ENCODE peak calls at places on chromosome 10, in seven cellular contexts. One of them, this sample, is unnamed.

GRCh38 chr10:14749051-14749809 is 25.5 kb downstream of the FAM107B start:
- DNase-seq in CD8-positive, alpha-beta T cell: no peak
- DNase-seq in lower lobe of right lung: peak
- DNase-seq in endothelial cell: no peak
- DNase-seq in psoas muscle: peak
- DNase-seq in MCF 10A: no peak
- DNase-seq in transverse colon: peak
- DNase-seq in this sample: no peak

GRCh38 chr10:5078781-5079180 is 15.4 kb upstream of the AKR1C3 start:
- DNase-seq in CD8-positive, alpha-beta T cell: no peak
- DNase-seq in lower lobe of right lung: no peak
- DNase-seq in endothelial cell: no peak
- DNase-seq in psoas muscle: no peak
- DNase-seq in MCF 10A: peak
- DNase-seq in transverse colon: no peak
- DNase-seq in this sample: no peak

GRCh38 chr10:124134251-124134650 is 40.9 kb upstream of the CHST15 start:
- DNase-seq in CD8-positive, alpha-beta T cell: no peak
- DNase-seq in lower lobe of right lung: no peak
- DNase-seq in endothelial cell: no peak
- DNase-seq in psoas muscle: no peak
- DNase-seq in MCF 10A: peak
- DNase-seq in transverse colon: no peak
- DNase-seq in this sample: no peak

GRCh38 chr10:22599048-22599561 is 115.3 kb downstream of the PIP4K2A start:
- DNase-seq in CD8-positive, alpha-beta T cell: no peak
- DNase-seq in lower lobe of right lung: no peak
- DNase-seq in endothelial cell: no peak
- DNase-seq in psoas muscle: no peak
- DNase-seq in MCF 10A: peak
- DNase-seq in transverse colon: no peak
- DNase-seq in this sample: peak

GRCh38 chr10:125871341-125871740 is 9.8 kb downstream of the DHX32 start:
- DNase-seq in CD8-positive, alpha-beta T cell: no peak
- DNase-seq in lower lobe of right lung: no peak
- DNase-seq in endothelial cell: no peak
- DNase-seq in psoas muscle: no peak
- DNase-seq in MCF 10A: no peak
- DNase-seq in transverse colon: no peak
- DNase-seq in this sample: no peak

GRCh38 chr10:32445036-32445435 is 904 bp upstream of the CCDC7 start:
- DNase-seq in CD8-positive, alpha-beta T cell: no peak
- DNase-seq in lower lobe of right lung: no peak
- DNase-seq in endothelial cell: no peak
- DNase-seq in psoas muscle: no peak
- DNase-seq in MCF 10A: no peak
- DNase-seq in transverse colon: no peak
- DNase-seq in this sample: no peak

GRCh38 chr10:30027057-30028005 is 32.1 kb downstream of the JCAD start:
- DNase-seq in CD8-positive, alpha-beta T cell: peak
- DNase-seq in lower lobe of right lung: peak
- DNase-seq in endothelial cell: no peak
- DNase-seq in psoas muscle: peak
- DNase-seq in MCF 10A: peak
- DNase-seq in transverse colon: peak
- DNase-seq in this sample: no peak

GRCh38 chr10:22927661-22928403 is at the start of gene ARMC3:
- DNase-seq in CD8-positive, alpha-beta T cell: peak
- DNase-seq in lower lobe of right lung: peak
- DNase-seq in endothelial cell: peak
- DNase-seq in psoas muscle: peak
- DNase-seq in MCF 10A: no peak
- DNase-seq in transverse colon: peak
- DNase-seq in this sample: no peak

GRCh38 chr10:65350619-65351018 is 1575.2 kb upstream of the LRRTM3 start:
- DNase-seq in CD8-positive, alpha-beta T cell: no peak
- DNase-seq in lower lobe of right lung: no peak
- DNase-seq in endothelial cell: no peak
- DNase-seq in psoas muscle: no peak
- DNase-seq in MCF 10A: no peak
- DNase-seq in transverse colon: no peak
- DNase-seq in this sample: no peak

GRCh38 chr10:47277352-47278151 is 22.4 kb upstream of the GDF10 start:
- DNase-seq in CD8-positive, alpha-beta T cell: peak
- DNase-seq in lower lobe of right lung: no peak
- DNase-seq in endothelial cell: no peak
- DNase-seq in psoas muscle: no peak
- DNase-seq in MCF 10A: peak
- DNase-seq in transverse colon: no peak
- DNase-seq in this sample: no peak

GRCh38 chr10:102139281-102140110 is 6.7 kb downstream of the PPRC1 start:
- DNase-seq in CD8-positive, alpha-beta T cell: no peak
- DNase-seq in lower lobe of right lung: no peak
- DNase-seq in endothelial cell: no peak
- DNase-seq in psoas muscle: no peak
- DNase-seq in MCF 10A: no peak
- DNase-seq in transverse colon: no peak
- DNase-seq in this sample: no peak

GRCh38 chr10:12531305-12531738 is 182.0 kb downstream of the CAMK1D start:
- DNase-seq in CD8-positive, alpha-beta T cell: no peak
- DNase-seq in lower lobe of right lung: no peak
- DNase-seq in endothelial cell: no peak
- DNase-seq in psoas muscle: peak
- DNase-seq in MCF 10A: no peak
- DNase-seq in transverse colon: peak
- DNase-seq in this sample: no peak

GRCh38 chr10:102741848-102742247 is 1.9 kb upstream of the WBP1L start:
- DNase-seq in CD8-positive, alpha-beta T cell: no peak
- DNase-seq in lower lobe of right lung: no peak
- DNase-seq in endothelial cell: no peak
- DNase-seq in psoas muscle: no peak
- DNase-seq in MCF 10A: no peak
- DNase-seq in transverse colon: no peak
- DNase-seq in this sample: no peak

GRCh38 chr10:29681700-29682444 is 47.1 kb upstream of the SVIL start:
- DNase-seq in CD8-positive, alpha-beta T cell: peak
- DNase-seq in lower lobe of right lung: peak
- DNase-seq in endothelial cell: no peak
- DNase-seq in psoas muscle: no peak
- DNase-seq in MCF 10A: peak
- DNase-seq in transverse colon: no peak
- DNase-seq in this sample: no peak

GRCh38 chr10:131825960-131826650 is 74.7 kb upstream of the PPP2R2D start:
- DNase-seq in CD8-positive, alpha-beta T cell: no peak
- DNase-seq in lower lobe of right lung: peak
- DNase-seq in endothelial cell: no peak
- DNase-seq in psoas muscle: no peak
- DNase-seq in MCF 10A: no peak
- DNase-seq in transverse colon: no peak
- DNase-seq in this sample: no peak

GRCh38 chr10:17730667-17731066 is 21.3 kb upstream of the TMEM236 start:
- DNase-seq in CD8-positive, alpha-beta T cell: no peak
- DNase-seq in lower lobe of right lung: no peak
- DNase-seq in endothelial cell: no peak
- DNase-seq in psoas muscle: peak
- DNase-seq in MCF 10A: no peak
- DNase-seq in transverse colon: no peak
- DNase-seq in this sample: no peak

GRCh38 chr10:27744478-27745379 is 890 bp downstream of the MKX start:
- DNase-seq in CD8-positive, alpha-beta T cell: peak
- DNase-seq in lower lobe of right lung: peak
- DNase-seq in endothelial cell: peak
- DNase-seq in psoas muscle: peak
- DNase-seq in MCF 10A: no peak
- DNase-seq in transverse colon: peak
- DNase-seq in this sample: peak

GRCh38 chr10:28566458-28566857 is 33.5 kb downstream of the WAC start:
- DNase-seq in CD8-positive, alpha-beta T cell: no peak
- DNase-seq in lower lobe of right lung: no peak
- DNase-seq in endothelial cell: no peak
- DNase-seq in psoas muscle: no peak
- DNase-seq in MCF 10A: no peak
- DNase-seq in transverse colon: no peak
- DNase-seq in this sample: no peak

DNA sequence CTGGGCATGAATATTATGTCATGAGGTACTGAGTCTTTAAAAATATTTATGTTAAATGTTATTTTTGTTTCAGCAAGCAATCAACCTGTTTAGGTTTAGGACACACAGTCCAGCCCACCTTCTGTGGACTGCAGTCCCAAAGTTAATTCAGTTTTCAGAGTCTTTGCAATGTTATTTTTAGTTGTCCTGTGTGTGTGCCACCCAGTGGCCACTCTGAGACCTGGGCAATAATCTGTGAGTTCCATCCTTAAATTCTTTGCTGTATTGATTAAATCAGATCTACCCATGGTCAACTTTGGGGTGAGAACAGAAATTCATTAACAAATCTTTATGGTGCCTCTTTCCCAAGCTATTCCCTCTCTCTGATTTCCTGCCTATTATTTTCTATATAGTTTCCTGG is 415.1 kb downstream of the CCSER2 start:
- DNase-seq in CD8-positive, alpha-beta T cell: no peak
- DNase-seq in lower lobe of right lung: no peak
- DNase-seq in endothelial cell: no peak
- DNase-seq in psoas muscle: no peak
- DNase-seq in MCF 10A: peak
- DNase-seq in transverse colon: no peak
- DNase-seq in this sample: no peak
- TF ChIP-seq CTCF in CD8-positive, alpha-beta T cell: no peak
- TF ChIP-seq CTCF in lower lobe of right lung: peak
- TF ChIP-seq CTCF in endothelial cell: peak
- TF ChIP-seq CTCF in psoas muscle: no peak
- TF ChIP-seq CTCF in MCF 10A: peak
- TF ChIP-seq CTCF in transverse colon: no peak
- TF ChIP-seq CTCF in this sample: peak

DNA sequence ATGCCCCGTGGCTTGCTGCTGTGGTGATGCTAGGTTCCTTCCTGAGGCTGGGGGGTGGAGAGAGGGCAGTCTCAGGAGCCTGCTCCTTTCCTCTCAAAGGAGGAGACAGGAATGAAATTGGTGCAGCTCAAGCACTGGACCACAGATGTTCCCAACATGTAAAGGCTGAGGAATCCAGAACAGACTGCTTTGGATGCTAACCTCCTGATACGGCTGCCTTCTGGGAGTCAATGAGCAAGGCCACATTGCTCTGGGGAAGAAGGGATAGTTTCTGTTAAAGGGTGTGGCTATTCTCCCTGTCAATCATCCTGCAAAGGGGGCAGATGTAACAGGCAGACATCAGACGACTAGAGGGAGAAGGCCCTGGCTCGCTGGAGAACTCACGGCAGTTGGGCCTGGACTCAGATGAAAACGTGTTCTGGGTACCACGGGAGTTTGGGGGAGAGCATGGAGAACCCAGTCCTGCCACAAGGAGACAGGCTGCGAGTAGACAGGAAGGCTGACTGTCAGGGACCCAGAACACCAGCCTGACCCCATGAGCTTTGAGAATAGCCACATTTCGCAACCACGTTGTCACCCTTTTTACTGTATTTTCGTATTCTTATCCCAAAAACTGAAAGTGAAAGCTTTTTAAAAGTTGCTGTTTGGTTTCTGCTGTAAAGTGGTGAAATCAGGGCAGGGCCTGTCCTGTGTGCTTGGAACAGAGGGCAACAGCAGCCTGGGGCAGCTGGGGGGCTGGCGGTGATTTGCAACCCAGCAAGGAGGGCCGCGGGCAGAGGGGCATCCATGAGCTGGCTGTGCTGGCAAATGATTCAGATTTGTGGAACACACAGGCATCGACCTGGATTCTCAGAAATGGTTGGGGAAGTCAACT is 95.4 kb downstream of the MYOF start:
- DNase-seq in CD8-positive, alpha-beta T cell: no peak
- DNase-seq in lower lobe of right lung: peak
- DNase-seq in endothelial cell: no peak
- DNase-seq in psoas muscle: peak
- DNase-seq in MCF 10A: peak
- DNase-seq in transverse colon: no peak
- DNase-seq in this sample: peak
- TF ChIP-seq CTCF in CD8-positive, alpha-beta T cell: no peak
- TF ChIP-seq CTCF in lower lobe of right lung: peak
- TF ChIP-seq CTCF in endothelial cell: no peak
- TF ChIP-seq CTCF in psoas muscle: no peak
- TF ChIP-seq CTCF in MCF 10A: no peak
- TF ChIP-seq CTCF in transverse colon: no peak
- TF ChIP-seq CTCF in this sample: peak

GRCh38 chr10:810351-810846 is 120.9 kb upstream of the DIP2C start:
- DNase-seq in CD8-positive, alpha-beta T cell: no peak
- DNase-seq in lower lobe of right lung: no peak
- DNase-seq in endothelial cell: peak
- DNase-seq in psoas muscle: no peak
- DNase-seq in MCF 10A: no peak
- DNase-seq in transverse colon: no peak
- DNase-seq in this sample: no peak
- TF ChIP-seq CTCF in CD8-positive, alpha-beta T cell: no peak
- TF ChIP-seq CTCF in lower lobe of right lung: peak
- TF ChIP-seq CTCF in endothelial cell: no peak
- TF ChIP-seq CTCF in psoas muscle: peak
- TF ChIP-seq CTCF in MCF 10A: no peak
- TF ChIP-seq CTCF in transverse colon: peak
- TF ChIP-seq CTCF in this sample: peak

GRCh38 chr10:48444861-48445841 is 138.7 kb downstream of the MAPK8 start:
- DNase-seq in CD8-positive, alpha-beta T cell: no peak
- DNase-seq in lower lobe of right lung: no peak
- DNase-seq in endothelial cell: no peak
- DNase-seq in psoas muscle: no peak
- DNase-seq in MCF 10A: peak
- DNase-seq in transverse colon: no peak
- DNase-seq in this sample: peak
- TF ChIP-seq CTCF in CD8-positive, alpha-beta T cell: no peak
- TF ChIP-seq CTCF in lower lobe of right lung: no peak
- TF ChIP-seq CTCF in endothelial cell: no peak
- TF ChIP-seq CTCF in psoas muscle: no peak
- TF ChIP-seq CTCF in MCF 10A: no peak
- TF ChIP-seq CTCF in transverse colon: no peak
- TF ChIP-seq CTCF in this sample: peak